ENCODE peak calls at places on chromosomes 1 and 21, in nine cellular contexts. U, I, T, F, V, M, R, J and H are unnamed samples.

GRCh38 chr1:199089393-199090122 is 450.7 kb downstream of the PTPRC start:
- DNase-seq in U (no peak), I (no peak), T (no peak), F (peak), V (peak), M (no peak), R (peak), J (no peak), H (no peak)

GRCh38 chr21:33231526-33231925 is 1.8 kb downstream of the IFNAR2 start:
- DNase-seq in U (no peak), I (no peak), T (no peak), F (no peak), V (no peak), M (no peak), R (no peak), J (no peak), H (no peak)

GRCh38 chr1:193654951-193655705 is 468.7 kb upstream of the B3GALT2 start:
- DNase-seq in U (no peak), I (no peak), T (no peak), F (no peak), V (no peak), M (no peak), R (no peak), J (no peak), H (no peak)

GRCh38 chr1:53733447-53733931 is 5.5 kb downstream of the GLIS1 start:
- DNase-seq in U (no peak), I (no peak), T (no peak), F (no peak), V (no peak), M (no peak), R (no peak), J (no peak), H (no peak)

GRCh38 chr1:1001631-1002300 is 1.9 kb upstream of the HES4 start:
- DNase-seq in U (no peak), I (no peak), T (peak), F (peak), V (peak), M (peak), R (peak), J (peak), H (no peak)

GRCh38 chr1:24384251-24385090 is 29.1 kb downstream of the STPG1 start:
- DNase-seq in U (no peak), I (no peak), T (no peak), F (no peak), V (no peak), M (no peak), R (no peak), J (no peak), H (no peak)

GRCh38 chr1:100927276-100927675 is 31.4 kb downstream of the SLC30A7 start:
- DNase-seq in U (no peak), I (no peak), T (no peak), F (peak), V (no peak), M (no peak), R (no peak), J (no peak), H (no peak)

GRCh38 chr1:106787511-106787910 is 269.0 kb upstream of the PRMT6 start:
- DNase-seq in U (no peak), I (no peak), T (no peak), F (no peak), V (no peak), M (no peak), R (no peak), J (no peak), H (no peak)

GRCh38 chr1:172270605-172271004 is 149.9 kb upstream of the C1orf105 start:
- DNase-seq in U (no peak), I (no peak), T (no peak), F (no peak), V (no peak), M (no peak), R (no peak), J (no peak), H (no peak)

GRCh38 chr1:54594463-54594862 is 28.9 kb downstream of the FAM151A start:
- DNase-seq in U (no peak), I (no peak), T (no peak), F (no peak), V (no peak), M (no peak), R (no peak), J (no peak), H (no peak)

GRCh38 chr1:91165033-91165654 is 143.3 kb upstream of the ZNF644 start:
- DNase-seq in U (peak), I (peak), T (peak), F (peak), V (peak), M (peak), R (peak), J (peak), H (no peak)
- H3K27ac ChIP-seq in U (no peak), I (no peak), T (no peak), F (no peak), V (no peak), M (no peak), R (no peak), J (no peak), H (no peak)

GRCh38 chr1:109371271-109371739 is 26.4 kb downstream of the SORT1 start:
- DNase-seq in U (no peak), I (no peak), T (no peak), F (no peak), V (no peak), M (no peak), R (no peak), J (no peak), H (no peak)
- H3K27ac ChIP-seq in U (peak), I (no peak), T (no peak), F (no peak), V (no peak), M (no peak), R (no peak), J (peak), H (peak)

GRCh38 chr1:19128965-19129514 is 81.0 kb downstream of the UBR4 start:
- DNase-seq in U (no peak), I (no peak), T (no peak), F (no peak), V (no peak), M (no peak), R (no peak), J (no peak), H (no peak)

GRCh38 chr1:19133360-19133759 is 76.7 kb downstream of the UBR4 start:
- DNase-seq in U (no peak), I (no peak), T (no peak), F (no peak), V (no peak), M (no peak), R (no peak), J (no peak), H (no peak)

DNA sequence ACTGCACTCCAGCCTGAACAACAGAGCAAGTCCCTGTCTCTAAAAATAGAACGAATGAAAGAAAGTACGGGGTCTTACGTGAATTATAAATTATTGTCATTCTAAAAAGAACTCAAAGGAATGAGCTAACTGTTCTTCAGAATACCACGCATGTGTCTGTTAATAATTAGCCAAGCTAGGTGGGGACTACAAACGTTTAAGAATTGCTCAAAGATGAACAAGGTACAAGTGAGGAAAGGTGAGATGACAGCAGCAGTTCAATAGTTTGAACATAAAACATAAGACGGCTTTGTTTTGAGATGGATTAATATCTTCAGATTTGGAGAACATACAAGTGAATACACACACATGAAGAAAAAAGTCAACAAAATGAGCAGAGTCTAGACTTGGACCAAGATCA is 79.6 kb downstream of the UBR4 start:
- DNase-seq in U (no peak), I (no peak), T (no peak), F (no peak), V (no peak), M (no peak), R (no peak), J (no peak), H (no peak)
- H3K27ac ChIP-seq in U (no peak), I (no peak), T (no peak), F (no peak), V (no peak), M (no peak), R (no peak), J (no peak), H (no peak)

DNA sequence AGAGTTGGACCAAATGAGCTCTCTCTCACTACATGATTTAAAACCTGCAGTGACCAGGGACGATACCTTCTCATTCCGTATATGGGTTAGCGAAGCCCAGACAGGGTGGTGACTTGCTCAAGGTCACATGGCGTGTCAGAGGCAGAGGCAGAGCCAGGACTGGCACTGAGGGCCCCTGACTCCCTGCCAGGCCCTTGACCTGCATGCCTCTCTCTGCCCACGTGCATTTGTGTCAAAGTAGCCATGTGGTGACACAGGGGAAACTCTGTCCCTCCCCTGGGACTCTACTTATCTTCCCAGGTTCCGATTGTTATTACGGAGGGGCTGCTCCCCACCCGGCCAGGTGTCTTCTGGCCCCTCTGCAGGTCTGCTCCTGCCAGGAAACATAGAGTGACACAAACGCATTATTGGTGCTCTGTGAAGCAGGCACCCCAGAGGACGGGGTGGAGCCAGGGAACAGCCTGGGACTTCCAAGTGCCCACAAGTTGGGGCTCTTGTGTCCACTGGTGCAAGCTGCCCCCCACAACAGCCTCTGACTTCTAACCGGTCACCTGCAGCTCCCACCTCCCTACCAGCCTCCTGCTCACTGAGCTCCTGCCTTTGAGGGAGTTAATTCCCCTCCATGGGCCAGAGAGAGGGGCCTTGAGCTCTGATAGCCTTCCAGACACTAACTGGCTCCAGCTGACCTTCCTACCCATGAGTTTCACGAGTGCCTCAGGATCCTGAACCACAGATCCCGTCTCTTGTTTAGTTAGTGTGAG is 7.2 kb upstream of the TINAGL1 start:
- DNase-seq in U (no peak), I (no peak), T (no peak), F (no peak), V (no peak), M (no peak), R (no peak), J (no peak), H (peak)
- H3K27ac ChIP-seq in U (no peak), I (no peak), T (no peak), F (no peak), V (no peak), M (no peak), R (no peak), J (no peak), H (no peak)

GRCh38 chr1:164613176-164613575 is 54.2 kb downstream of the PBX1 start:
- DNase-seq in U (no peak), I (no peak), T (peak), F (no peak), V (no peak), M (no peak), R (no peak), J (no peak), H (no peak)

GRCh38 chr1:164608651-164609057 is 49.7 kb downstream of the PBX1 start:
- DNase-seq in U (no peak), I (no peak), T (peak), F (no peak), V (no peak), M (no peak), R (no peak), J (no peak), H (no peak)

GRCh38 chr1:164611754-164612642 is 53.0 kb downstream of the PBX1 start:
- DNase-seq in U (peak), I (no peak), T (peak), F (no peak), V (no peak), M (peak), R (no peak), J (no peak), H (no peak)

GRCh38 chr1:164609084-164609483 is 50.1 kb downstream of the PBX1 start:
- DNase-seq in U (no peak), I (no peak), T (no peak), F (no peak), V (no peak), M (no peak), R (no peak), J (no peak), H (no peak)

DNA sequence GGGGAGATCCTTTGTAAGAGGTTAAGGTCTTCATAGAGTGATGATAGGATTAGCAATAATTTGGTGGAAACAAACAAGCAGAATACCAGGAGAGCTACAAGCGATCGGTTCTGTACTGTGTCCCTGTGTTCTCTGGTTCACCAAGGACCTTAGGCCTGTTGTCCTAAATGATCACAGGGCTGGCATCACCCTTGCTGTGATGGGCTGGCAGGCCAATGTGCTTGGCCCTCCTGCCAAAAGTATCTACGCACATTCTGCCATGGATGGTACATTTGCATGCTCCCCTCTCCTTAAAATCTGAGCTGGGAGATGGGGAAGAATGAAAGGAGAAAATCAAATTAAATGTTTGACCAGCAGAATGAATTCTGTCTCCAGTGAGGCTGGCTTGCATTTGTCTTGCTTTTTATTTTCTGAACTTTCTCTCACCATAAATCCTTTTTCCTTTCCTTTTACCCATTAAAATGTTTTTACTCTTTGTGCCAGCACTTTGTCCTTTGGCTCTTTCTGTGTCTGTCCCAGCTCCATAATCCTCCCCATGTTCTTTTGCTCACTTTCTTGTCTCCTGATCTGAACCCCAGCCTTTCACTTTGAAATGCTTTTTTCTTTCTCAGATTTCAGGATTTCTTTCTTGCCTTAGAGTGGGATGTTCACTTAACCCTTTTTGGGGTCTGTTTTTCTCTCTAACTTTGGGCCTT is 51.7 kb downstream of the PBX1 start:
- DNase-seq in U (no peak), I (no peak), T (no peak), F (no peak), V (no peak), M (no peak), R (no peak), J (no peak), H (no peak)
- H3K27ac ChIP-seq in U (no peak), I (no peak), T (peak), F (no peak), V (no peak), M (no peak), R (no peak), J (no peak), H (peak)

DNA sequence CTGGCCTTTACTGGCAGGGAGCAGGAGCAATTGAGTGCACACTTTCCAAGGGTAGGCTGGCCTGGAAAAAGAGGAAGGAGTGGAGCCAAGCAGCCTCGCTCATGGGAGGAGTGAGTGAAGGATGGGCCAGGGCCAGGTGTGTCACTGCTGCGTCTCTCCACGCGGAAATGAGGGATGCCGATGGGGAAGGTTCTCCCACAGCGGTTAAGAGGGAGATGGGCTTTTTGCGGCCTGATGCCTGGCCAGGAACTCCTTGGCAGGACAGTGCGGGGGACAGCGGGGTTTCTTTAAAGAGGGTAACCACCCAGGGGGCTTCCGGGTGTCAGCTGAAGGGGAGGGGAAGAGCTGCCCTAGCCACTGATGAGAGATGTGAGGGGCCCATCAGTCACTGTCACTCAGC is 82.4 kb downstream of the PTPRU start:
- DNase-seq in U (no peak), I (no peak), T (no peak), F (no peak), V (no peak), M (no peak), R (no peak), J (no peak), H (no peak)
- H3K27ac ChIP-seq in U (no peak), I (no peak), T (no peak), F (no peak), V (no peak), M (no peak), R (no peak), J (no peak), H (no peak)

GRCh38 chr1:208000504-208000903 is 89.6 kb upstream of the CD34 start:
- DNase-seq in U (no peak), I (no peak), T (no peak), F (no peak), V (no peak), M (no peak), R (no peak), J (no peak), H (peak)

GRCh38 chr1:208004851-208005250 is 93.9 kb upstream of the CD34 start:
- DNase-seq in U (no peak), I (no peak), T (no peak), F (no peak), V (no peak), M (no peak), R (no peak), J (no peak), H (no peak)

GRCh38 chr1:208006258-208006920 is 95.5 kb upstream of the CD34 start:
- DNase-seq in U (no peak), I (no peak), T (no peak), F (no peak), V (no peak), M (no peak), R (no peak), J (no peak), H (no peak)

GRCh38 chr1:208002672-208003071 is 91.7 kb upstream of the CD34 start:
- DNase-seq in U (no peak), I (no peak), T (no peak), F (no peak), V (no peak), M (no peak), R (no peak), J (no peak), H (no peak)

DNA sequence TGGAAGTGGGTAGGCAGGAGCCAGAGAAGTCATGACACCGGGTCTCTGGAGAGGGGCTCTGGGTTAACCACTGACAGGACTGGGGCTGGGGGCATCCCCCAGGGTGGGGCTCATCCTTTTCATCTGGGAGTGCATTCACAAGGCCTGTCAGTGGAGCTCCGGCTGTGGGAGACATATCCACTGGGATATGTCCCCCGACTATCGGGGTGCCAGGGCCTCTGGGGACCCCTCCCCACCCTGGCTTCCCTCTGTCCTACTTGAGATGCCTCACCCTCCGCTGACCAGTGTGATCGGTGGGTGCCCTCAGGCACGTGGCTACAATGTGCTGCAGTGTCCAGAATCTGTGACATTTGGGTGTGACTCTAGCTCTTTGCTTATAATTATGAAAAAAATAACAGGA is 92.3 kb upstream of the CD34 start:
- DNase-seq in U (no peak), I (no peak), T (no peak), F (no peak), V (no peak), M (no peak), R (no peak), J (no peak), H (no peak)
- H3K27ac ChIP-seq in U (no peak), I (no peak), T (no peak), F (no peak), V (no peak), M (no peak), R (no peak), J (no peak), H (no peak)

GRCh38 chr1:204446413-204447111 is 34.9 kb upstream of the PPP1R15B start:
- DNase-seq in U (no peak), I (peak), T (peak), F (peak), V (peak), M (peak), R (peak), J (peak), H (no peak)
- H3K27ac ChIP-seq in U (no peak), I (no peak), T (no peak), F (peak), V (no peak), M (no peak), R (no peak), J (no peak), H (no peak)